ENCODE peak calls at places on chromosomes 5 and 9, in six cellular contexts. D is IMR-90, T is left lung, J is lower lobe of right lung, Q is GM12878, F is body of pancreas. X is an unnamed sample.

GRCh38 chr5:109316631-109317030 is 93.1 kb downstream of the PJA2 start:
- DNase-seq in D (peak; percentile 61), T (no peak), J (no peak), Q (no peak), F (no peak), X (no peak)

GRCh38 chr9:23686257-23686656 is 139.8 kb downstream of the ELAVL2 start:
- DNase-seq in D (no peak), T (no peak), J (no peak), Q (no peak), F (no peak), X (no peak)

GRCh38 chr5:139968547-139969261 is 74.4 kb downstream of the NRG2 start:
- DNase-seq in D (peak; percentile 52), T (peak; percentile 93), J (peak; percentile 89), Q (peak; percentile 43), F (peak; percentile 92), X (peak; percentile 94)

GRCh38 chr5:178818094-178818493 is 41.7 kb upstream of the ZNF354B start:
- DNase-seq in D (no peak), T (no peak), J (no peak), Q (no peak), F (peak; percentile 53), X (no peak)

GRCh38 chr5:176542596-176543427 is 5.6 kb upstream of the RNF44 start:
- DNase-seq in D (peak; percentile 23), T (peak; percentile 84), J (no peak), Q (no peak), F (no peak), X (peak; percentile 80)

GRCh38 chr9:82570226-82570625 is 492.7 kb downstream of the RASEF start:
- DNase-seq in D (peak; percentile 4), T (no peak), J (no peak), Q (no peak), F (no peak), X (no peak)

GRCh38 chr5:18375637-18376036 is 741.4 kb downstream of the TAF11L14 start:
- DNase-seq in D (no peak), T (no peak), J (no peak), Q (no peak), F (no peak), X (no peak)

GRCh38 chr5:167244583-167244982 is 1046.9 kb upstream of the WWC1 start:
- DNase-seq in D (no peak), T (no peak), J (no peak), Q (no peak), F (no peak), X (no peak)

GRCh38 chr9:99778308-99778707 is 43.4 kb upstream of the NR4A3 start:
- DNase-seq in D (peak; percentile 89), T (no peak), J (no peak), Q (no peak), F (no peak), X (no peak)

GRCh38 chr9:97868859-97869258 is 15.8 kb downstream of the FOXE1 start:
- DNase-seq in D (no peak), T (no peak), J (no peak), Q (no peak), F (no peak), X (no peak)

GRCh38 chr9:18689881-18690280 is 215.9 kb downstream of the ADAMTSL1 start:
- DNase-seq in D (peak; percentile 29), T (no peak), J (no peak), Q (no peak), F (no peak), X (no peak)

GRCh38 chr5:84253946-84254345 is 130.7 kb downstream of the EDIL3 start:
- DNase-seq in D (no peak), T (no peak), J (no peak), Q (no peak), F (no peak), X (no peak)

GRCh38 chr9:12464910-12465512 is 228.2 kb upstream of the TYRP1 start:
- DNase-seq in D (peak; percentile 10), T (no peak), J (no peak), Q (no peak), F (peak; percentile 5), X (no peak)

GRCh38 chr9:116701940-116702642 is 15.0 kb downstream of the TRIM32 start:
- DNase-seq in D (no peak), T (no peak), J (no peak), Q (no peak), F (no peak), X (no peak)

GRCh38 chr9:133237271-133237731 is 28.3 kb upstream of the OBP2B start:
- DNase-seq in D (no peak), T (no peak), J (peak; percentile 28), Q (no peak), F (no peak), X (peak; percentile 78)

GRCh38 chr5:42691413-42691861 is 65.2 kb upstream of the CCDC152 start:
- DNase-seq in D (peak; percentile 11), T (no peak), J (no peak), Q (no peak), F (no peak), X (no peak)

GRCh38 chr5:81397169-81397568 is 3.2 kb upstream of the ACOT12 start:
- DNase-seq in D (peak; percentile 33), T (no peak), J (no peak), Q (no peak), F (no peak), X (peak; percentile 62)

GRCh38 chr5:57843016-57843402 is 360.4 kb upstream of the ACTBL2 start:
- DNase-seq in D (no peak), T (no peak), J (no peak), Q (no peak), F (no peak), X (no peak)

GRCh38 chr5:57845025-57845424 is 362.4 kb upstream of the ACTBL2 start:
- DNase-seq in D (peak; percentile 28), T (no peak), J (no peak), Q (no peak), F (no peak), X (no peak)

GRCh38 chr5:57841671-57842375 is 359.2 kb upstream of the ACTBL2 start:
- DNase-seq in D (peak; percentile 96), T (no peak), J (no peak), Q (no peak), F (no peak), X (no peak)

GRCh38 chr5:57844410-57844809 is 361.8 kb upstream of the ACTBL2 start:
- DNase-seq in D (no peak), T (no peak), J (no peak), Q (no peak), F (no peak), X (no peak)

GRCh38 chr5:57842376-57843015 is 359.9 kb upstream of the ACTBL2 start:
- DNase-seq in D (no peak), T (no peak), J (no peak), Q (no peak), F (no peak), X (no peak)
- H3K27ac ChIP-seq in D (peak overlapping the region; percentile 20), T (no peak overlapping the region), J (no peak overlapping the region), Q (no peak overlapping the region), F (no peak overlapping the region), X (no peak overlapping the region)

GRCh38 chr9:35636135-35636876 is 14.4 kb downstream of the SIT1 start:
- DNase-seq in D (no peak), T (no peak), J (no peak), Q (no peak), F (no peak), X (no peak)

DNA sequence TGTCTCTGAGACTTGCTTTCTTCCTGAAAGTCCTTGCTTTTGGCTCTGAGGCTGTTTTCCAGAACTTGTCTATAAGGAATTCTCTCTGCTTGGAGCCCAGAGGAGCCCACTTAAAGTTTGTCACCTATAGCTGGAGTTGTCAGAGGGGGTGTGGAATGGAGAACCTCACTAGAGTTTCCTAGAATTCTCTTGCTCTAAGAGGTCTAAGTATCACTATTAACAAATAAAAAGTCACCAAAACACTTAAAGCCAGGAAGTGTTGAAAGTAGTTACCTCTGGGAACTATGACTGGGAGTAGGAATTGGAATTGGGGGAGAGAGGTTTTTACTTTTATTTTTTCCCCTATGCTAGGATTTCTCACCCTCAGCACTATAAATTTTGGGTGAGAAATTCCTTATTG is 15.0 kb downstream of the SIT1 start:
- DNase-seq in D (no peak), T (no peak), J (no peak), Q (no peak), F (no peak), X (no peak)
- H3K27ac ChIP-seq in D (no peak overlapping the region), T (peak overlapping the region; percentile 14), J (peak overlapping the region; percentile 53), Q (peak overlapping the region; percentile 40), F (no peak overlapping the region), X (no peak overlapping the region)

GRCh38 chr5:76958976-76959767 is 6.3 kb downstream of the CRHBP start:
- DNase-seq in D (peak; percentile 70), T (no peak), J (no peak), Q (no peak), F (no peak), X (no peak)
- H3K27ac ChIP-seq in D (no peak overlapping the region), T (peak overlapping the region; percentile 51), J (peak overlapping the region; percentile 32), Q (no peak overlapping the region), F (no peak overlapping the region), X (peak overlapping the region; percentile 17)

GRCh38 chr5:107576736-107577440 is 93.8 kb downstream of the EFNA5 start:
- DNase-seq in D (no peak), T (no peak), J (no peak), Q (peak; percentile 72), F (no peak), X (no peak)

GRCh38 chr5:107578051-107578635 is 92.6 kb downstream of the EFNA5 start:
- DNase-seq in D (no peak), T (no peak), J (no peak), Q (no peak), F (no peak), X (no peak)

GRCh38 chr5:107572800-107573368 is 97.9 kb downstream of the EFNA5 start:
- DNase-seq in D (no peak), T (no peak), J (no peak), Q (no peak), F (no peak), X (no peak)

GRCh38 chr5:107577551-107577950 is 93.2 kb downstream of the EFNA5 start:
- DNase-seq in D (no peak), T (no peak), J (no peak), Q (no peak), F (no peak), X (no peak)

GRCh38 chr5:107576155-107576554 is 94.6 kb downstream of the EFNA5 start:
- DNase-seq in D (no peak), T (no peak), J (no peak), Q (no peak), F (no peak), X (no peak)
- H3K27ac ChIP-seq in D (no peak overlapping the region), T (no peak overlapping the region), J (no peak overlapping the region), Q (peak overlapping the region; percentile 15), F (no peak overlapping the region), X (no peak overlapping the region)

GRCh38 chr9:131713016-131713415 is 26.9 kb downstream of the RAPGEF1 start:
- DNase-seq in D (no peak), T (no peak), J (no peak), Q (no peak), F (peak; percentile 78), X (no peak)
- H3K27ac ChIP-seq in D (no peak overlapping the region), T (peak overlapping the region; percentile 76), J (peak overlapping the region; percentile 78), Q (no peak overlapping the region), F (peak overlapping the region; percentile 70), X (peak overlapping the region; percentile 71)

DNA sequence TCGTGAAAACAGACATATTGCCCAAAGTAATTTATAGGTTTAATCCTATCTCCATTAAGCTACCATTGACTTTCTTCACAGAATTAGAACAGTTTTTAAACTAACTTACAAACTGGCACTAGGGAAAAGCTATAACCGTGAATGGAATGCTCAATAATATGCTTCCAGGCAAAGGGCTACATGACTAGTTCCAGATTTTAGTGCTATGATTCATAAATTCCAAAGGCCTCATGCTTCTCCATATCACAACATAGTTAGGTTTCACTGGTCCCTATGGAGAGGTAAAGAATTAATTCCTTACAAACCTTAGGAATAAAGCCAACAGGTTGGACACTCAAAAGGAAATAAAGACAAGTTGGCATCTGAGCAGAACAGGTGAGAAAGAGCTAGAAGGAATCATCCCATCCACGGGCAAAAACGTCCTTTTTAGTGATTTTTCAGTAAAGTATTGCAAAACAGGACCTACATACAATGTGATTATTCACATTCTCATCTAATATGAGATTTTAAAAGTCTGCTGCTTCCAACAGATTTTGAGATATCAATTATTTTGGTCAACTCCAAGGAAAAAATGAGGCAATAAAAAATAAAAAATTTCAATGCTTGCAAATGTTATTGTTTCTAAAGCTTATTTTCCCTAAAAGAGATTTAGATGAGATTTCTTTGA is 97.0 kb upstream of the TARS1 start:
- DNase-seq in D (peak; percentile 88), T (no peak), J (no peak), Q (no peak), F (no peak), X (no peak)
- H3K27ac ChIP-seq in D (peak overlapping the region; percentile 11), T (no peak overlapping the region), J (no peak overlapping the region), Q (no peak overlapping the region), F (no peak overlapping the region), X (no peak overlapping the region)

X was measured in kidney.